ENCODE peak calls at places on chromosome 18, in nine cellular contexts. One of them, this sample, is unnamed.
A peak's percentile ranks its signal among the peaks of the same experiment; 100 is the strongest.

GRCh38 chr18:2958819-2959298 is 54.1 kb downstream of the LPIN2 start:
- DNase-seq in AG10803: peak; percentile 91
- DNase-seq in AG09309: peak; percentile 69
- DNase-seq in NCI-H2171: no peak
- DNase-seq in esophagus squamous epithelium: no peak
- DNase-seq in SHP77: no peak
- DNase-seq in OCI-LY7: peak; percentile 41
- DNase-seq in heart left ventricle: no peak
- DNase-seq in HEK293T: no peak
- DNase-seq in this sample: peak; percentile 26

GRCh38 chr18:39701839-39702238 is 2136.2 kb upstream of the CELF4 start:
- DNase-seq in NCI-H2171: no peak
- DNase-seq in AG09309: no peak
- DNase-seq in SHP77: no peak
- DNase-seq in OCI-LY7: no peak
- DNase-seq in AG10803: no peak
- DNase-seq in HEK293T: no peak
- DNase-seq in esophagus squamous epithelium: no peak
- DNase-seq in heart left ventricle: no peak
- DNase-seq in this sample: no peak

GRCh38 chr18:79766308-79766707 is 31.4 kb upstream of the KCNG2 start:
- DNase-seq in OCI-LY7: no peak
- DNase-seq in esophagus squamous epithelium: no peak
- DNase-seq in AG09309: no peak
- DNase-seq in NCI-H2171: peak; percentile 1
- DNase-seq in heart left ventricle: no peak
- DNase-seq in HEK293T: no peak
- DNase-seq in AG10803: no peak
- DNase-seq in SHP77: no peak
- DNase-seq in this sample: no peak

GRCh38 chr18:70271742-70272141 is 17.1 kb upstream of the SOCS6 start:
- DNase-seq in OCI-LY7: no peak
- DNase-seq in NCI-H2171: no peak
- DNase-seq in AG10803: no peak
- DNase-seq in AG09309: no peak
- DNase-seq in esophagus squamous epithelium: no peak
- DNase-seq in HEK293T: no peak
- DNase-seq in heart left ventricle: no peak
- DNase-seq in SHP77: no peak
- DNase-seq in this sample: no peak

GRCh38 chr18:7926526-7926925 is 359.4 kb downstream of the PTPRM start:
- DNase-seq in esophagus squamous epithelium: no peak
- DNase-seq in OCI-LY7: no peak
- DNase-seq in HEK293T: peak; percentile 14
- DNase-seq in AG10803: no peak
- DNase-seq in heart left ventricle: no peak
- DNase-seq in AG09309: no peak
- DNase-seq in SHP77: peak; percentile 77
- DNase-seq in NCI-H2171: no peak
- DNase-seq in this sample: peak; percentile 2

GRCh38 chr18:59021500-59021899 is 118.2 kb upstream of the SEC11C start:
- DNase-seq in AG10803: no peak
- DNase-seq in AG09309: no peak
- DNase-seq in OCI-LY7: no peak
- DNase-seq in SHP77: peak; percentile 21
- DNase-seq in heart left ventricle: no peak
- DNase-seq in NCI-H2171: no peak
- DNase-seq in esophagus squamous epithelium: no peak
- DNase-seq in HEK293T: no peak
- DNase-seq in this sample: no peak

GRCh38 chr18:5057348-5058012 is 139.6 kb downstream of the AKAIN1 start:
- DNase-seq in SHP77: peak; percentile 52
- DNase-seq in HEK293T: peak; percentile 54
- DNase-seq in heart left ventricle: peak; percentile 38
- DNase-seq in AG09309: no peak
- DNase-seq in esophagus squamous epithelium: no peak
- DNase-seq in AG10803: peak; percentile 47
- DNase-seq in NCI-H2171: peak; percentile 63
- DNase-seq in OCI-LY7: peak; percentile 74
- DNase-seq in this sample: peak; percentile 64

GRCh38 chr18:76982038-76982437 is 150.5 kb downstream of the MBP start:
- DNase-seq in AG09309: no peak
- DNase-seq in NCI-H2171: no peak
- DNase-seq in AG10803: no peak
- DNase-seq in HEK293T: no peak
- DNase-seq in esophagus squamous epithelium: no peak
- DNase-seq in SHP77: no peak
- DNase-seq in heart left ventricle: no peak
- DNase-seq in OCI-LY7: no peak
- DNase-seq in this sample: no peak

GRCh38 chr18:22559414-22560282 is 141.9 kb upstream of the CTAGE1 start:
- DNase-seq in NCI-H2171: no peak
- DNase-seq in esophagus squamous epithelium: no peak
- DNase-seq in AG09309: no peak
- DNase-seq in OCI-LY7: no peak
- DNase-seq in HEK293T: peak; percentile 77
- DNase-seq in AG10803: peak; percentile 66
- DNase-seq in SHP77: no peak
- DNase-seq in heart left ventricle: peak; percentile 76
- DNase-seq in this sample: peak; percentile 59

GRCh38 chr18:8947576-8947975 is 154.9 kb upstream of the NDUFV2 start:
- DNase-seq in AG09309: no peak
- DNase-seq in heart left ventricle: no peak
- DNase-seq in HEK293T: no peak
- DNase-seq in OCI-LY7: no peak
- DNase-seq in NCI-H2171: no peak
- DNase-seq in SHP77: no peak
- DNase-seq in esophagus squamous epithelium: no peak
- DNase-seq in AG10803: peak; percentile 79
- DNase-seq in this sample: no peak

GRCh38 chr18:10304853-10305252 is 149.6 kb upstream of the APCDD1 start:
- DNase-seq in HEK293T: no peak
- DNase-seq in AG10803: peak; percentile 95
- DNase-seq in AG09309: peak; percentile 75
- DNase-seq in SHP77: no peak
- DNase-seq in esophagus squamous epithelium: no peak
- DNase-seq in OCI-LY7: no peak
- DNase-seq in heart left ventricle: no peak
- DNase-seq in NCI-H2171: peak; percentile 70
- DNase-seq in this sample: peak; percentile 54

GRCh38 chr18:12702221-12703095 is at the start of the genes CEP76 and PSMG2:
- DNase-seq in NCI-H2171: peak; percentile 92
- DNase-seq in SHP77: peak; percentile 71
- DNase-seq in heart left ventricle: peak; percentile 91
- DNase-seq in OCI-LY7: peak; percentile 92
- DNase-seq in AG09309: peak; percentile 38
- DNase-seq in esophagus squamous epithelium: peak; percentile 62
- DNase-seq in AG10803: peak; percentile 89
- DNase-seq in HEK293T: peak; percentile 78
- DNase-seq in this sample: peak; percentile 95

GRCh38 chr18:77114564-77115391 is 17.8 kb downstream of the MBP start:
- DNase-seq in AG10803: peak; percentile 98
- DNase-seq in NCI-H2171: no peak
- DNase-seq in heart left ventricle: peak; percentile 91
- DNase-seq in OCI-LY7: no peak
- DNase-seq in SHP77: no peak
- DNase-seq in AG09309: peak; percentile 97
- DNase-seq in HEK293T: no peak
- DNase-seq in esophagus squamous epithelium: peak; percentile 61
- DNase-seq in this sample: peak; percentile 96

GRCh38 chr18:13428319-13428718 is 209.8 kb downstream of the LDLRAD4 start:
- DNase-seq in AG09309: no peak
- DNase-seq in heart left ventricle: no peak
- DNase-seq in OCI-LY7: no peak
- DNase-seq in HEK293T: no peak
- DNase-seq in AG10803: no peak
- DNase-seq in esophagus squamous epithelium: no peak
- DNase-seq in NCI-H2171: no peak
- DNase-seq in SHP77: no peak
- DNase-seq in this sample: no peak

GRCh38 chr18:75235891-75236290 is 25.3 kb downstream of the TSHZ1 start:
- DNase-seq in esophagus squamous epithelium: no peak
- DNase-seq in OCI-LY7: no peak
- DNase-seq in AG10803: no peak
- DNase-seq in SHP77: no peak
- DNase-seq in heart left ventricle: no peak
- DNase-seq in AG09309: no peak
- DNase-seq in NCI-H2171: no peak
- DNase-seq in HEK293T: no peak
- DNase-seq in this sample: no peak

GRCh38 chr18:7577706-7578105 is 10.6 kb downstream of the PTPRM start:
- DNase-seq in AG10803: peak; percentile 83
- DNase-seq in SHP77: no peak
- DNase-seq in NCI-H2171: no peak
- DNase-seq in HEK293T: no peak
- DNase-seq in esophagus squamous epithelium: no peak
- DNase-seq in OCI-LY7: no peak
- DNase-seq in AG09309: no peak
- DNase-seq in heart left ventricle: no peak
- DNase-seq in this sample: no peak

GRCh38 chr18:34990571-34990970 is 50.6 kb upstream of the MAPRE2 start:
- DNase-seq in NCI-H2171: no peak
- DNase-seq in esophagus squamous epithelium: no peak
- DNase-seq in heart left ventricle: no peak
- DNase-seq in AG09309: peak; percentile 55
- DNase-seq in SHP77: no peak
- DNase-seq in HEK293T: no peak
- DNase-seq in OCI-LY7: no peak
- DNase-seq in AG10803: peak; percentile 12
- DNase-seq in this sample: no peak

GRCh38 chr18:77086034-77086433 is 46.5 kb downstream of the MBP start:
- DNase-seq in SHP77: no peak
- DNase-seq in heart left ventricle: no peak
- DNase-seq in esophagus squamous epithelium: no peak
- DNase-seq in OCI-LY7: no peak
- DNase-seq in AG10803: peak; percentile 92
- DNase-seq in NCI-H2171: no peak
- DNase-seq in AG09309: peak; percentile 51
- DNase-seq in HEK293T: no peak
- DNase-seq in this sample: no peak

GRCh38 chr18:65988371-65988770 is 237.6 kb downstream of the CDH7 start:
- DNase-seq in esophagus squamous epithelium: no peak
- DNase-seq in AG10803: no peak
- DNase-seq in heart left ventricle: no peak
- DNase-seq in OCI-LY7: no peak
- DNase-seq in AG09309: no peak
- DNase-seq in NCI-H2171: no peak
- DNase-seq in HEK293T: no peak
- DNase-seq in SHP77: no peak
- DNase-seq in this sample: no peak

GRCh38 chr18:70698574-70698973 is 409.7 kb downstream of the SOCS6 start:
- DNase-seq in HEK293T: no peak
- DNase-seq in AG09309: no peak
- DNase-seq in NCI-H2171: no peak
- DNase-seq in OCI-LY7: no peak
- DNase-seq in heart left ventricle: no peak
- DNase-seq in SHP77: no peak
- DNase-seq in AG10803: no peak
- DNase-seq in esophagus squamous epithelium: no peak
- DNase-seq in this sample: no peak

GRCh38 chr18:74282359-74283254 is 9.2 kb downstream of the CYB5A start:
- DNase-seq in HEK293T: no peak
- DNase-seq in NCI-H2171: no peak
- DNase-seq in AG10803: no peak
- DNase-seq in esophagus squamous epithelium: no peak
- DNase-seq in AG09309: no peak
- DNase-seq in heart left ventricle: no peak
- DNase-seq in SHP77: peak; percentile 63
- DNase-seq in OCI-LY7: no peak
- DNase-seq in this sample: no peak

GRCh38 chr18:6370410-6370809 is 44.3 kb downstream of the L3MBTL4 start:
- DNase-seq in AG09309: no peak
- DNase-seq in SHP77: peak; percentile 67
- DNase-seq in esophagus squamous epithelium: no peak
- DNase-seq in HEK293T: peak; percentile 13
- DNase-seq in OCI-LY7: no peak
- DNase-seq in NCI-H2171: peak; percentile 96
- DNase-seq in AG10803: no peak
- DNase-seq in heart left ventricle: no peak
- DNase-seq in this sample: no peak

GRCh38 chr18:62249478-62250097 is 62.5 kb downstream of the RELCH start:
- DNase-seq in SHP77: peak; percentile 84
- DNase-seq in NCI-H2171: peak; percentile 51
- DNase-seq in OCI-LY7: peak; percentile 72
- DNase-seq in AG10803: peak; percentile 78
- DNase-seq in heart left ventricle: peak; percentile 44
- DNase-seq in AG09309: peak; percentile 51
- DNase-seq in HEK293T: peak; percentile 28
- DNase-seq in esophagus squamous epithelium: peak; percentile 1
- DNase-seq in this sample: peak; percentile 78

GRCh38 chr18:36572135-36572856 is 256.5 kb downstream of the TPGS2 start:
- DNase-seq in heart left ventricle: no peak
- DNase-seq in AG09309: peak; percentile 27
- DNase-seq in AG10803: peak; percentile 66
- DNase-seq in esophagus squamous epithelium: no peak
- DNase-seq in SHP77: peak; percentile 44
- DNase-seq in HEK293T: peak; percentile 73
- DNase-seq in NCI-H2171: no peak
- DNase-seq in OCI-LY7: peak; percentile 21
- DNase-seq in this sample: peak; percentile 43

GRCh38 chr18:45891806-45892205 is 66.3 kb downstream of the SIGLEC15 start:
- DNase-seq in NCI-H2171: no peak
- DNase-seq in heart left ventricle: no peak
- DNase-seq in OCI-LY7: no peak
- DNase-seq in esophagus squamous epithelium: no peak
- DNase-seq in AG09309: no peak
- DNase-seq in SHP77: no peak
- DNase-seq in AG10803: no peak
- DNase-seq in HEK293T: no peak
- DNase-seq in this sample: no peak

GRCh38 chr18:21703241-21703820 is 1.2 kb downstream of the ABHD3 start:
- DNase-seq in AG10803: no peak
- DNase-seq in SHP77: peak; percentile 33
- DNase-seq in OCI-LY7: peak; percentile 87
- DNase-seq in HEK293T: peak; percentile 40
- DNase-seq in heart left ventricle: no peak
- DNase-seq in AG09309: no peak
- DNase-seq in esophagus squamous epithelium: no peak
- DNase-seq in NCI-H2171: no peak
- DNase-seq in this sample: no peak

GRCh38 chr18:68847219-68847860 is 49.5 kb downstream of the CCDC102B start:
- DNase-seq in AG10803: peak; percentile 48
- DNase-seq in OCI-LY7: peak; percentile 10
- DNase-seq in AG09309: no peak
- DNase-seq in heart left ventricle: no peak
- DNase-seq in SHP77: no peak
- DNase-seq in esophagus squamous epithelium: no peak
- DNase-seq in HEK293T: no peak
- DNase-seq in NCI-H2171: no peak
- DNase-seq in this sample: peak; percentile 26

GRCh38 chr18:35564795-35565453 is 16.6 kb upstream of the GALNT1 start:
- DNase-seq in esophagus squamous epithelium: no peak
- DNase-seq in SHP77: no peak
- DNase-seq in HEK293T: no peak
- DNase-seq in AG09309: no peak
- DNase-seq in OCI-LY7: no peak
- DNase-seq in heart left ventricle: no peak
- DNase-seq in AG10803: no peak
- DNase-seq in NCI-H2171: no peak
- DNase-seq in this sample: no peak

GRCh38 chr18:63192885-63193349 is 126.7 kb downstream of the BCL2 start:
- DNase-seq in AG09309: no peak
- DNase-seq in NCI-H2171: no peak
- DNase-seq in OCI-LY7: no peak
- DNase-seq in AG10803: no peak
- DNase-seq in esophagus squamous epithelium: no peak
- DNase-seq in SHP77: peak; percentile 46
- DNase-seq in HEK293T: no peak
- DNase-seq in heart left ventricle: no peak
- DNase-seq in this sample: no peak

GRCh38 chr18:34297287-34297686 is 72.6 kb upstream of the NOL4 start:
- DNase-seq in HEK293T: no peak
- DNase-seq in esophagus squamous epithelium: no peak
- DNase-seq in heart left ventricle: no peak
- DNase-seq in NCI-H2171: no peak
- DNase-seq in AG09309: no peak
- DNase-seq in SHP77: no peak
- DNase-seq in AG10803: no peak
- DNase-seq in OCI-LY7: no peak
- DNase-seq in this sample: no peak

GRCh38 chr18:32549248-32549842 is 78.7 kb upstream of the GAREM1 start:
- DNase-seq in esophagus squamous epithelium: no peak
- DNase-seq in NCI-H2171: peak; percentile 68
- DNase-seq in heart left ventricle: no peak
- DNase-seq in OCI-LY7: peak; percentile 48
- DNase-seq in SHP77: peak; percentile 76
- DNase-seq in AG09309: no peak
- DNase-seq in HEK293T: peak; percentile 87
- DNase-seq in AG10803: peak; percentile 15
- DNase-seq in this sample: peak; percentile 45